ENCODE peak calls at places on chromosomes 16 and 17, in seven cellular contexts. V is A549, K is skeletal muscle cell, L is sigmoid colon, W is IMR-90, T is aorta, G is stomach. F is an unnamed sample.

GRCh38 chr17:27836651-27837050 is 36.3 kb upstream of the NOS2 start:
- DNase-seq in L (no peak), W (no peak), V (no peak), G (no peak), K (no peak), T (no peak), F (no peak)

GRCh38 chr17:80005360-80006338 is 30.0 kb downstream of the TBC1D16 start:
- DNase-seq in T (no peak), G (peak), V (peak), L (no peak), W (peak), K (no peak), F (no peak)

GRCh38 chr17:65485388-65486299 is 75.8 kb downstream of the AXIN2 start:
- DNase-seq in T (peak), G (no peak), L (peak), W (no peak), V (no peak), K (no peak), F (no peak)

GRCh38 chr17:80796430-80796861 is 195.2 kb upstream of the CHMP6 start:
- DNase-seq in W (peak), T (peak), V (no peak), L (peak), K (no peak), G (no peak), F (no peak)

GRCh38 chr16:84913315-84913714 is 93.5 kb downstream of the CRISPLD2 start:
- DNase-seq in T (no peak), W (no peak), L (peak), K (no peak), V (no peak), G (no peak), F (no peak)

GRCh38 chr16:66927012-66927436 is 1.7 kb upstream of the RRAD start:
- DNase-seq in V (peak), T (no peak), K (no peak), G (no peak), L (no peak), W (peak), F (no peak)

GRCh38 chr17:53719229-53719628 is 103.5 kb upstream of the KIF2B start:
- DNase-seq in L (no peak), V (no peak), T (no peak), W (no peak), K (peak), G (no peak), F (no peak)

GRCh38 chr16:48330133-48330846 is 54.9 kb downstream of the SIAH1 start:
- DNase-seq in L (no peak), W (peak), V (no peak), K (no peak), G (no peak), T (no peak), F (no peak)

GRCh38 chr16:27583634-27584033 is 33.7 kb downstream of the KATNIP start:
- DNase-seq in G (no peak), V (no peak), L (no peak), T (no peak), K (no peak), W (no peak), F (no peak)

GRCh38 chr17:17724991-17725852 is 44.0 kb downstream of the RAI1 start:
- DNase-seq in G (no peak), T (no peak), W (no peak), V (no peak), K (no peak), L (no peak), F (no peak)

GRCh38 chr17:40317345-40317873 is 8.4 kb downstream of the RARA start:
- DNase-seq in L (peak), W (peak), G (peak), V (peak), K (no peak), T (no peak), F (no peak)

GRCh38 chr17:79607941-79608728 is 2.7 kb downstream of the RBFOX3 start:
- DNase-seq in L (peak), V (peak), G (no peak), W (no peak), T (no peak), K (no peak), F (no peak)

GRCh38 chr17:60395508-60396065 is 3.7 kb upstream of the USP32 start:
- DNase-seq in K (no peak), V (no peak), L (no peak), T (no peak), W (no peak), G (no peak), F (no peak)

GRCh38 chr16:66525396-66526180 is 24.3 kb downstream of the TK2 start:
- DNase-seq in L (no peak), T (peak), V (no peak), K (no peak), G (no peak), W (no peak), F (no peak)

DNA sequence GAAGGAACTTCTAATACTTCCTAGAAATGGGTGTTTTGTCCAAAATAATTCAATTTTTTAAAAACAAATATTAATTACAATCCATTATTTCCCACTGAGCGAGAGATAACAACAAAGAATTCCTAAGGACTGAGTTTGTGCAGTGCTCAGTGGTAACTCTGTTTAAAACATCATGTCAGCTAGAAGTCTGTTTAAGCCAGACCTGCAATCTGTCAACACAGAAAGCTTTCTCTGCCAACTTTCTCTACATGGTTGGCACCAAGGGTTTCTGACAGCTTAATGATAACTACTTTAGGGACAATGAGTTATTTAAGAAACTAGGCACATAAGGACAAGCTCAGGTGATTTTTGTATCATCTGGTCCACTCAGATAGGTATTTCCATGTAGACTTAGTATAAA is 81.8 kb downstream of the WDR59 start:
- DNase-seq in L (no peak), K (no peak), V (no peak), T (no peak), W (no peak), G (no peak), F (no peak)
- H3K4me3 ChIP-seq in L (no peak), K (no peak), V (no peak), T (no peak), W (no peak), G (no peak), F (no peak)

GRCh38 chr16:28987170-28987853 is 2.5 kb downstream of the LAT start:
- DNase-seq in W (no peak), T (no peak), V (no peak), G (no peak), K (no peak), L (no peak), F (no peak)

GRCh38 chr16:28989363-28989762 is 4.5 kb downstream of the LAT start:
- DNase-seq in W (no peak), G (no peak), L (no peak), K (no peak), V (no peak), T (no peak), F (peak)

GRCh38 chr16:28992496-28992895 is 7.6 kb downstream of the LAT start:
- DNase-seq in T (no peak), K (no peak), W (no peak), L (no peak), V (no peak), G (no peak), F (no peak)

GRCh38 chr16:28991687-28992086 is 6.8 kb downstream of the LAT start:
- DNase-seq in G (no peak), T (no peak), K (no peak), L (no peak), V (no peak), W (no peak), F (no peak)

GRCh38 chr16:28990375-28991040 is 5.7 kb downstream of the LAT start:
- DNase-seq in T (no peak), K (no peak), G (no peak), V (no peak), W (no peak), L (no peak), F (no peak)
- H3K4me3 ChIP-seq in T (no peak), K (no peak), G (no peak), V (no peak), W (no peak), L (no peak), F (no peak)

GRCh38 chr17:49574945-49575523 is 637 bp upstream of the NXPH3 start:
- DNase-seq in W (no peak), L (no peak), G (no peak), T (peak), V (no peak), K (no peak), F (no peak)
- H3K4me3 ChIP-seq in W (no peak), L (peak), G (peak), T (peak), V (peak), K (peak), F (peak)

DNA sequence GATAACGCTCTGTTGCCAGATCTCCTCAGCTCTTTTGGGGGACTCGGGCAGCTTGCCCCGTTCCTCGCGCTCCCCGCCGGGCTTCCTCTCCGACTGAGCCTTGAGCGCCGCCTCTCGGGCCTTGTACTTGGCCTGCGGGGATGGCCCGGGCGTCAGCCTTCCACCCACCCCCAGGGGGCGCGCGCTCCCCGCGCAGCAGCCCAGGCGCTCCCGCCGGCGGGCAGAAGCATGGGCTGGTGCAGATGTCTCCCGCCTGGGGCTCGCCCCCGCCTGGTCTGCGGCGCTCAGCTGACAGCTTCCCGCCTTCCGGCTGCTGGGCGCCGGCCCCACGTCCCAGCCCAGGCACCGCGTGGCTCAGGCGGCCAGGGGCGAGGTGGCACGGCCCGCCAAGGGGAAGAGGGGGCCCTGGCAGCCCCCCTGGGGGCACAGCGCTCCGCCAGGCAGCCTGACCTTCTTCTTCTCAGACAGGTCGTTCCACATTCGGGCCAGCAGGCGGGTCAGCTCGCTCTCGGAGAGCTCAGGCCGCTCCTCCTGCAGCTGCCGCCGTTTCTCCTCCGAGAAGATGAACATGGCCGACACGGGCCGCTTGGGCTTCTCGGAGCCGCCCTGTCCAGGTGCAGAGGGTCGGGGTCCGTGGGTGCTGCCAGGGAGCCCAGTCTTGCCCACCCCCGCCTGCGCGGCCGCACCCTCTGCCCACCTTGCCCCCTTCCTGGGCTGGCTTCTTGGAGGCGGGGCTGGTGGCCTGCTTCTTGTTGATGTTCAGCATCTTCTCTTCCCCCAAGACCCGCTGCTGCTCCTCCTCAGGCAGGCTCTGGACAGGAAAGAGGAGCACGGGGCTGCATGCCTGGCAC is 8.9 kb downstream of the UBTF start:
- DNase-seq in G (peak), V (peak), L (peak), T (peak), K (peak), W (peak), F (no peak)
- H3K4me3 ChIP-seq in G (peak), V (no peak), L (peak), T (no peak), K (no peak), W (no peak), F (no peak)

GRCh38 chr17:29019475-29020181 is 13.8 kb upstream of the SEZ6 start:
- DNase-seq in G (peak), K (no peak), T (no peak), W (no peak), V (no peak), L (no peak), F (no peak)
- H3K4me3 ChIP-seq in G (no peak), K (no peak), T (no peak), W (no peak), V (no peak), L (no peak), F (no peak)

GRCh38 chr16:49528564-49529150 is 155.1 kb downstream of the C16orf78 start:
- DNase-seq in W (no peak), K (no peak), G (no peak), T (no peak), V (no peak), L (no peak), F (no peak)
- H3K4me3 ChIP-seq in W (peak), K (peak), G (peak), T (no peak), V (no peak), L (peak), F (peak)

DNA sequence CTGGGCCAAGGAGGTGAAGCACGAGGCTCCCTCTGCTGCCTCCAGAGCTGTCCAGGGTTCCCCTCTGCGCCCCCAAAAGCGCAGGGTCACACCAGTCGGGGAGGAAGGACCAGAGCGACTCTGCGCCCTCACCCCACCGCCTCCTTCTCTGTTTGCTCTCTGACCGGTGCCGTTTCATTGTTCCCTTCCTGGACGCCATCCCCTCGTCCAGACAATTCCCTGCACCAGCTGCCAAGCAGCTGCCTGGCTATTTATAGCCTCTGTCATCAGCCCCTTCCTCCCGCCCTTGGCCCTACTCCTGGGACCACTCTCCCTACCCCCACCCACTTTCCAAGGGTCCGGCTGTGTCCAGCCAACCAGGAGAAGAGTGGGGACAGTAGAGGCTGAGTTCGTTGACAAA is 68.8 kb upstream of the CREBBP start:
- DNase-seq in L (peak), W (no peak), V (no peak), T (no peak), G (no peak), K (no peak), F (peak)
- H3K4me3 ChIP-seq in L (peak), W (peak), V (no peak), T (peak), G (no peak), K (peak), F (no peak)

DNA sequence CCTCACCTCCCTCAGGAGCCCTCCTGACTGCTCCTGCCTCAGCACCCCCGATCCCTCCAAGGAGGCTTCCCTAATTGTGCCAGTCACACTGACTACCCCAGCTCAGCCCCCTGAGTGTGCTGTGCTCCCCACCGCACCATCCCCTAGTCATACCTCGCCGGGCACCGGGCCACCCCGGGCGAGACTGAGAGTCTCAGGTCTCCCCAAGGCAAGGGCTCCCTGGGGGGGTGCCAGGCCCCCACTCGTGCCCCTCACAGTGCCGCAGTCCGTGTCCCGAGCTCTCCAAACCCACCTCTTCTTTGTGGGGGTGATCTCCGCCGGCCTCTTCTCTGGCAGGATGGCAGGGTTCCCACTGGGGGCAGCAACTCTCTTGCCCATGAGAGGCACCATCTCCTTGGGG is 3.2 kb downstream of the TRPV3 start:
- DNase-seq in W (no peak), T (no peak), K (no peak), V (no peak), G (no peak), L (no peak), F (no peak)
- H3K4me3 ChIP-seq in W (no peak), T (no peak), K (no peak), V (no peak), G (no peak), L (no peak), F (no peak)

GRCh38 chr17:4230142-4230541 is 33.6 kb downstream of the ANKFY1 start:
- DNase-seq in G (no peak), W (peak), V (peak), T (no peak), L (peak), K (peak), F (no peak)

GRCh38 chr17:4233668-4234258 is 30.0 kb downstream of the ANKFY1 start:
- DNase-seq in T (no peak), K (no peak), W (no peak), L (peak), V (no peak), G (no peak), F (no peak)

GRCh38 chr17:4234406-4234805 is 29.4 kb downstream of the ANKFY1 start:
- DNase-seq in V (no peak), T (no peak), W (peak), L (no peak), K (no peak), G (no peak), F (no peak)

GRCh38 chr17:4232168-4232813 is 31.5 kb downstream of the ANKFY1 start:
- DNase-seq in L (no peak), W (peak), G (no peak), T (no peak), K (no peak), V (no peak), F (no peak)

GRCh38 chr17:4229627-4230026 is 34.2 kb downstream of the ANKFY1 start:
- DNase-seq in W (peak), G (no peak), V (no peak), T (peak), K (no peak), L (peak), F (no peak)
- H3K4me3 ChIP-seq in W (no peak), G (no peak), V (no peak), T (peak), K (no peak), L (peak), F (no peak)

DNA sequence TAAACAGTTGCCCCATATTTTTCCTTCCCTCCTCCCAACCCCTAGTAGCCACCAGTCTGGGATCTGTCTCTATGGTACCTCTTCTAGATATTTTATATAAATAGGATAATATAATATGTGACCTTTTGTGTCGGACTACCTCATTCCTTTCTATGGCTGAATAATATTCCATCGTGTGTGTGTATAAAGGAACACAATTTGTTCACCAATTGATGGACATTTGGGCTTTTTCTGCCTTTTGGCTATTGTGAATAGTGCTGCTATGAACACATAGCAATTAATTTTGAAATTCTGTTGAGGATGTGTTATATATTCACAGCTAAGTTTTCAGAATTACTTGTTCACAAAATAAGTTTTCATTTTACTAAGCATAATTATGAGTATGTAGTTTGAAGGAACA is 2.5 kb downstream of the NFATC3 start:
- DNase-seq in L (no peak), K (no peak), G (no peak), T (no peak), W (no peak), V (no peak), F (no peak)
- H3K4me3 ChIP-seq in L (no peak), K (no peak), G (no peak), T (no peak), W (no peak), V (peak), F (no peak)

F was measured in RWPE2.